ENCODE peak calls at places on chromosomes 4 and X, in ten cellular contexts. One of them, this sample, is unnamed.

GRCh38 chrX:15301924-15302323 is 13.5 kb downstream of the ASB11 start:
- DNase-seq in uterus: no peak
- DNase-seq in GM04504: no peak
- DNase-seq in caudate nucleus: no peak
- DNase-seq in endothelial cell of umbilical vein: no peak
- DNase-seq in HCEC 1CT: peak
- DNase-seq in NCI-H2081: no peak
- DNase-seq in NCI-H2171 treated with DMSO at 0.1 percent for 48 hours: no peak
- DNase-seq in Panc1: no peak
- DNase-seq in substantia nigra: no peak
- DNase-seq in this sample: no peak

GRCh38 chrX:136310411-136310810 is 9.6 kb downstream of the ADGRG4 start:
- DNase-seq in NCI-H2171 treated with DMSO at 0.1 percent for 48 hours: no peak
- DNase-seq in endothelial cell of umbilical vein: no peak
- DNase-seq in substantia nigra: no peak
- DNase-seq in NCI-H2081: no peak
- DNase-seq in Panc1: no peak
- DNase-seq in uterus: no peak
- DNase-seq in GM04504: no peak
- DNase-seq in HCEC 1CT: peak
- DNase-seq in caudate nucleus: no peak
- DNase-seq in this sample: no peak

GRCh38 chr4:151144329-151145072 is 45.1 kb downstream of the RPS3A start:
- DNase-seq in NCI-H2171 treated with DMSO at 0.1 percent for 48 hours: no peak
- DNase-seq in uterus: no peak
- DNase-seq in NCI-H2081: no peak
- DNase-seq in Panc1: no peak
- DNase-seq in GM04504: no peak
- DNase-seq in substantia nigra: no peak
- DNase-seq in endothelial cell of umbilical vein: no peak
- DNase-seq in caudate nucleus: no peak
- DNase-seq in HCEC 1CT: no peak
- DNase-seq in this sample: no peak

GRCh38 chrX:103254171-103254824 is 657 bp downstream of the TCEAL8 start:
- DNase-seq in NCI-H2081: peak
- DNase-seq in GM04504: peak
- DNase-seq in HCEC 1CT: peak
- DNase-seq in caudate nucleus: peak
- DNase-seq in NCI-H2171 treated with DMSO at 0.1 percent for 48 hours: peak
- DNase-seq in endothelial cell of umbilical vein: peak
- DNase-seq in substantia nigra: peak
- DNase-seq in Panc1: no peak
- DNase-seq in uterus: peak
- DNase-seq in this sample: no peak

GRCh38 chr4:7539659-7540058 is 104.9 kb upstream of the PSAPL1 start:
- DNase-seq in caudate nucleus: no peak
- DNase-seq in Panc1: no peak
- DNase-seq in NCI-H2081: no peak
- DNase-seq in HCEC 1CT: no peak
- DNase-seq in uterus: no peak
- DNase-seq in NCI-H2171 treated with DMSO at 0.1 percent for 48 hours: peak
- DNase-seq in endothelial cell of umbilical vein: no peak
- DNase-seq in substantia nigra: no peak
- DNase-seq in GM04504: no peak
- DNase-seq in this sample: no peak

GRCh38 chrX:50211510-50211909 is 6.9 kb downstream of the CCNB3 start:
- DNase-seq in HCEC 1CT: no peak
- DNase-seq in caudate nucleus: no peak
- DNase-seq in substantia nigra: no peak
- DNase-seq in Panc1: no peak
- DNase-seq in NCI-H2171 treated with DMSO at 0.1 percent for 48 hours: peak
- DNase-seq in GM04504: no peak
- DNase-seq in NCI-H2081: no peak
- DNase-seq in endothelial cell of umbilical vein: no peak
- DNase-seq in uterus: no peak
- DNase-seq in this sample: no peak

GRCh38 chr4:80206541-80207171 is 9.4 kb downstream of the PRDM8 start:
- DNase-seq in HCEC 1CT: no peak
- DNase-seq in uterus: no peak
- DNase-seq in substantia nigra: no peak
- DNase-seq in NCI-H2081: no peak
- DNase-seq in endothelial cell of umbilical vein: peak
- DNase-seq in caudate nucleus: no peak
- DNase-seq in GM04504: no peak
- DNase-seq in NCI-H2171 treated with DMSO at 0.1 percent for 48 hours: no peak
- DNase-seq in Panc1: no peak
- DNase-seq in this sample: no peak

GRCh38 chr4:151624606-151625565 is 135.9 kb downstream of the GATB start:
- DNase-seq in uterus: no peak
- DNase-seq in HCEC 1CT: no peak
- DNase-seq in caudate nucleus: no peak
- DNase-seq in NCI-H2081: peak
- DNase-seq in NCI-H2171 treated with DMSO at 0.1 percent for 48 hours: peak
- DNase-seq in substantia nigra: no peak
- DNase-seq in endothelial cell of umbilical vein: no peak
- DNase-seq in GM04504: no peak
- DNase-seq in Panc1: no peak
- DNase-seq in this sample: no peak

GRCh38 chr4:17490575-17491059 is 21.3 kb downstream of the QDPR start:
- DNase-seq in NCI-H2171 treated with DMSO at 0.1 percent for 48 hours: no peak
- DNase-seq in endothelial cell of umbilical vein: peak
- DNase-seq in substantia nigra: no peak
- DNase-seq in uterus: no peak
- DNase-seq in NCI-H2081: peak
- DNase-seq in HCEC 1CT: no peak
- DNase-seq in Panc1: no peak
- DNase-seq in caudate nucleus: no peak
- DNase-seq in GM04504: no peak
- DNase-seq in this sample: no peak

GRCh38 chrX:150165776-150166610 is 197.1 kb upstream of the MAMLD1 start:
- DNase-seq in caudate nucleus: no peak
- DNase-seq in substantia nigra: no peak
- DNase-seq in GM04504: no peak
- DNase-seq in uterus: no peak
- DNase-seq in Panc1: no peak
- DNase-seq in NCI-H2171 treated with DMSO at 0.1 percent for 48 hours: no peak
- DNase-seq in HCEC 1CT: no peak
- DNase-seq in NCI-H2081: no peak
- DNase-seq in endothelial cell of umbilical vein: no peak
- DNase-seq in this sample: no peak

GRCh38 chr4:95510145-95510544 is 38.6 kb downstream of the UNC5C start:
- DNase-seq in substantia nigra: no peak
- DNase-seq in caudate nucleus: no peak
- DNase-seq in Panc1: no peak
- DNase-seq in GM04504: no peak
- DNase-seq in uterus: no peak
- DNase-seq in NCI-H2171 treated with DMSO at 0.1 percent for 48 hours: no peak
- DNase-seq in NCI-H2081: peak
- DNase-seq in HCEC 1CT: no peak
- DNase-seq in endothelial cell of umbilical vein: peak
- DNase-seq in this sample: peak

GRCh38 chr4:183200453-183200852 is 101.4 kb downstream of the WWC2 start:
- DNase-seq in NCI-H2081: peak
- DNase-seq in NCI-H2171 treated with DMSO at 0.1 percent for 48 hours: no peak
- DNase-seq in endothelial cell of umbilical vein: peak
- DNase-seq in substantia nigra: no peak
- DNase-seq in caudate nucleus: no peak
- DNase-seq in GM04504: peak
- DNase-seq in Panc1: no peak
- DNase-seq in HCEC 1CT: peak
- DNase-seq in uterus: peak
- DNase-seq in this sample: peak

GRCh38 chr4:89657931-89658700 is 178.8 kb downstream of the SNCA start:
- DNase-seq in endothelial cell of umbilical vein: peak
- DNase-seq in caudate nucleus: no peak
- DNase-seq in substantia nigra: no peak
- DNase-seq in uterus: no peak
- DNase-seq in NCI-H2171 treated with DMSO at 0.1 percent for 48 hours: peak
- DNase-seq in NCI-H2081: peak
- DNase-seq in GM04504: peak
- DNase-seq in Panc1: no peak
- DNase-seq in HCEC 1CT: peak
- DNase-seq in this sample: peak

GRCh38 chrX:131827935-131828334 is 195.2 kb upstream of the STK26 start:
- DNase-seq in substantia nigra: no peak
- DNase-seq in Panc1: no peak
- DNase-seq in endothelial cell of umbilical vein: peak
- DNase-seq in uterus: no peak
- DNase-seq in NCI-H2171 treated with DMSO at 0.1 percent for 48 hours: no peak
- DNase-seq in NCI-H2081: peak
- DNase-seq in HCEC 1CT: no peak
- DNase-seq in GM04504: no peak
- DNase-seq in caudate nucleus: no peak
- DNase-seq in this sample: no peak

GRCh38 chr4:75015627-75016026 is 82.7 kb downstream of the PARM1 start:
- DNase-seq in GM04504: no peak
- DNase-seq in Panc1: no peak
- DNase-seq in endothelial cell of umbilical vein: no peak
- DNase-seq in NCI-H2171 treated with DMSO at 0.1 percent for 48 hours: no peak
- DNase-seq in caudate nucleus: no peak
- DNase-seq in uterus: no peak
- DNase-seq in substantia nigra: no peak
- DNase-seq in HCEC 1CT: no peak
- DNase-seq in NCI-H2081: no peak
- DNase-seq in this sample: no peak

GRCh38 chr4:102825261-102826071 is 1.9 kb downstream of the UBE2D3 start:
- DNase-seq in NCI-H2081: peak
- DNase-seq in GM04504: peak
- DNase-seq in endothelial cell of umbilical vein: peak
- DNase-seq in Panc1: peak
- DNase-seq in NCI-H2171 treated with DMSO at 0.1 percent for 48 hours: peak
- DNase-seq in substantia nigra: no peak
- DNase-seq in caudate nucleus: no peak
- DNase-seq in uterus: peak
- DNase-seq in HCEC 1CT: peak
- DNase-seq in this sample: no peak

GRCh38 chr4:16289872-16290554 is 63.7 kb upstream of the TAPT1 start:
- DNase-seq in NCI-H2171 treated with DMSO at 0.1 percent for 48 hours: peak
- DNase-seq in uterus: no peak
- DNase-seq in NCI-H2081: peak
- DNase-seq in substantia nigra: no peak
- DNase-seq in endothelial cell of umbilical vein: peak
- DNase-seq in Panc1: peak
- DNase-seq in GM04504: peak
- DNase-seq in caudate nucleus: no peak
- DNase-seq in HCEC 1CT: peak
- DNase-seq in this sample: no peak

GRCh38 chr4:78754872-78755271 is 21.3 kb upstream of the BMP2K start:
- DNase-seq in substantia nigra: no peak
- DNase-seq in uterus: no peak
- DNase-seq in HCEC 1CT: no peak
- DNase-seq in caudate nucleus: no peak
- DNase-seq in GM04504: no peak
- DNase-seq in NCI-H2081: no peak
- DNase-seq in Panc1: no peak
- DNase-seq in NCI-H2171 treated with DMSO at 0.1 percent for 48 hours: no peak
- DNase-seq in endothelial cell of umbilical vein: no peak
- DNase-seq in this sample: no peak

GRCh38 chr4:1345905-1346780 is 865 bp upstream of the UVSSA start:
- DNase-seq in HCEC 1CT: peak
- DNase-seq in Panc1: no peak
- DNase-seq in GM04504: no peak
- DNase-seq in caudate nucleus: no peak
- DNase-seq in substantia nigra: no peak
- DNase-seq in NCI-H2081: peak
- DNase-seq in uterus: peak
- DNase-seq in endothelial cell of umbilical vein: peak
- DNase-seq in NCI-H2171 treated with DMSO at 0.1 percent for 48 hours: peak
- DNase-seq in this sample: no peak

GRCh38 chrX:153421856-153422255 is 10.6 kb downstream of the ZFP92 start:
- DNase-seq in caudate nucleus: no peak
- DNase-seq in substantia nigra: no peak
- DNase-seq in uterus: no peak
- DNase-seq in GM04504: no peak
- DNase-seq in HCEC 1CT: no peak
- DNase-seq in Panc1: no peak
- DNase-seq in endothelial cell of umbilical vein: no peak
- DNase-seq in NCI-H2081: no peak
- DNase-seq in NCI-H2171 treated with DMSO at 0.1 percent for 48 hours: no peak
- DNase-seq in this sample: no peak

GRCh38 chrX:119189586-119189985 is 46.5 kb upstream of the PGRMC1 start:
- DNase-seq in HCEC 1CT: peak
- DNase-seq in endothelial cell of umbilical vein: no peak
- DNase-seq in GM04504: peak
- DNase-seq in NCI-H2081: no peak
- DNase-seq in substantia nigra: no peak
- DNase-seq in caudate nucleus: no peak
- DNase-seq in uterus: peak
- DNase-seq in Panc1: no peak
- DNase-seq in NCI-H2171 treated with DMSO at 0.1 percent for 48 hours: peak
- DNase-seq in this sample: peak

GRCh38 chrX:78945186-78945912 is at the start of gene P2RY10:
- DNase-seq in Panc1: no peak
- DNase-seq in NCI-H2081: no peak
- DNase-seq in GM04504: no peak
- DNase-seq in uterus: no peak
- DNase-seq in HCEC 1CT: no peak
- DNase-seq in NCI-H2171 treated with DMSO at 0.1 percent for 48 hours: no peak
- DNase-seq in endothelial cell of umbilical vein: no peak
- DNase-seq in caudate nucleus: no peak
- DNase-seq in substantia nigra: no peak
- DNase-seq in this sample: no peak

GRCh38 chr4:178165909-178166308 is 723.7 kb upstream of the AGA start:
- DNase-seq in substantia nigra: no peak
- DNase-seq in NCI-H2171 treated with DMSO at 0.1 percent for 48 hours: no peak
- DNase-seq in caudate nucleus: no peak
- DNase-seq in NCI-H2081: no peak
- DNase-seq in uterus: no peak
- DNase-seq in Panc1: no peak
- DNase-seq in GM04504: no peak
- DNase-seq in endothelial cell of umbilical vein: no peak
- DNase-seq in HCEC 1CT: no peak
- DNase-seq in this sample: no peak

GRCh38 chr4:184792950-184793555 is 32.7 kb downstream of the ACSL1 start:
- DNase-seq in GM04504: peak
- DNase-seq in NCI-H2081: no peak
- DNase-seq in Panc1: peak
- DNase-seq in substantia nigra: no peak
- DNase-seq in caudate nucleus: no peak
- DNase-seq in HCEC 1CT: peak
- DNase-seq in uterus: peak
- DNase-seq in NCI-H2171 treated with DMSO at 0.1 percent for 48 hours: no peak
- DNase-seq in endothelial cell of umbilical vein: peak
- DNase-seq in this sample: peak

GRCh38 chr4:22688236-22688635 is 4.5 kb upstream of the GBA3 start:
- DNase-seq in GM04504: no peak
- DNase-seq in uterus: no peak
- DNase-seq in NCI-H2081: no peak
- DNase-seq in HCEC 1CT: no peak
- DNase-seq in caudate nucleus: no peak
- DNase-seq in NCI-H2171 treated with DMSO at 0.1 percent for 48 hours: no peak
- DNase-seq in Panc1: no peak
- DNase-seq in endothelial cell of umbilical vein: no peak
- DNase-seq in substantia nigra: no peak
- DNase-seq in this sample: no peak

GRCh38 chr4:52038109-52038912 is at the start of gene SGCB:
- DNase-seq in caudate nucleus: peak
- DNase-seq in Panc1: no peak
- DNase-seq in GM04504: no peak
- DNase-seq in NCI-H2081: peak
- DNase-seq in uterus: peak
- DNase-seq in HCEC 1CT: peak
- DNase-seq in substantia nigra: peak
- DNase-seq in endothelial cell of umbilical vein: peak
- DNase-seq in NCI-H2171 treated with DMSO at 0.1 percent for 48 hours: peak
- DNase-seq in this sample: peak

GRCh38 chr4:165440415-165440882 is 61.6 kb downstream of the CPE start:
- DNase-seq in substantia nigra: no peak
- DNase-seq in HCEC 1CT: peak
- DNase-seq in caudate nucleus: no peak
- DNase-seq in uterus: no peak
- DNase-seq in NCI-H2081: no peak
- DNase-seq in endothelial cell of umbilical vein: peak
- DNase-seq in Panc1: no peak
- DNase-seq in GM04504: no peak
- DNase-seq in NCI-H2171 treated with DMSO at 0.1 percent for 48 hours: peak
- DNase-seq in this sample: peak

GRCh38 chr4:110619401-110620247 is 3.3 kb downstream of the PITX2 start:
- DNase-seq in NCI-H2171 treated with DMSO at 0.1 percent for 48 hours: no peak
- DNase-seq in substantia nigra: no peak
- DNase-seq in endothelial cell of umbilical vein: no peak
- DNase-seq in Panc1: no peak
- DNase-seq in uterus: no peak
- DNase-seq in HCEC 1CT: no peak
- DNase-seq in NCI-H2081: no peak
- DNase-seq in caudate nucleus: no peak
- DNase-seq in GM04504: no peak
- DNase-seq in this sample: no peak

This sample was measured in smooth muscle cell of the brain vasculature.